ENCODE peak calls at places on chromosome 21, in ten cellular contexts. I, U, V, F, T, Y, Q, J, Z and H are unnamed samples.

GRCh38 chr21:16522512-16522911 is 792.7 kb downstream of the USP25 start:
- DNase-seq in I (no peak), U (no peak), V (no peak), F (no peak), T (peak; percentile 65), Y (no peak), Q (peak; percentile 63), J (no peak), Z (no peak), H (no peak)

GRCh38 chr21:38819719-38820147 is 14.0 kb downstream of the ETS2 start:
- DNase-seq in I (no peak), U (peak; percentile 61), V (peak; percentile 71), F (no peak), T (peak; percentile 68), Y (no peak), Q (peak; percentile 43), J (no peak), Z (no peak), H (no peak)

GRCh38 chr21:38312822-38313221 is 56.0 kb downstream of the KCNJ15 start:
- DNase-seq in I (no peak), U (no peak), V (no peak), F (no peak), T (no peak), Y (no peak), Q (no peak), J (no peak), Z (no peak), H (no peak)

GRCh38 chr21:17925000-17925610 is 105.9 kb upstream of the C21orf91 start:
- DNase-seq in I (peak; percentile 1), U (peak; percentile 55), V (no peak), F (no peak), T (peak; percentile 45), Y (peak; percentile 35), Q (peak; percentile 63), J (peak; percentile 55), Z (peak; percentile 87), H (no peak)

GRCh38 chr21:31222142-31222541 is 121.9 kb downstream of the TIAM1 start:
- DNase-seq in I (no peak), U (no peak), V (no peak), F (no peak), T (no peak), Y (no peak), Q (peak; percentile 73), J (no peak), Z (no peak), H (no peak)

GRCh38 chr21:32844653-32845443 is 73.3 kb upstream of the PAXBP1 start:
- DNase-seq in I (peak; percentile 11), U (no peak), V (no peak), F (no peak), T (peak; percentile 47), Y (no peak), Q (peak; percentile 74), J (no peak), Z (no peak), H (peak; percentile 21)

GRCh38 chr21:38503588-38503987 is 5.3 kb upstream of the ERG start:
- DNase-seq in I (no peak), U (no peak), V (no peak), F (no peak), T (peak; percentile 84), Y (no peak), Q (peak; percentile 85), J (no peak), Z (no peak), H (peak; percentile 36)

GRCh38 chr21:29335720-29336119 is 37.0 kb downstream of the BACH1 start:
- DNase-seq in I (no peak), U (no peak), V (no peak), F (no peak), T (no peak), Y (no peak), Q (peak; percentile 45), J (no peak), Z (no peak), H (no peak)

GRCh38 chr21:39799178-39799577 is 54.2 kb downstream of the IGSF5 start:
- DNase-seq in I (no peak), U (peak; percentile 80), V (no peak), F (no peak), T (no peak), Y (no peak), Q (no peak), J (no peak), Z (no peak), H (no peak)

GRCh38 chr21:34129971-34130597 is 56.7 kb downstream of the MRPS6 start:
- DNase-seq in I (no peak), U (no peak), V (no peak), F (no peak), T (peak; percentile 83), Y (no peak), Q (peak; percentile 22), J (no peak), Z (peak; percentile 75), H (no peak)

GRCh38 chr21:18521204-18521603 is 117.6 kb upstream of the TMPRSS15 start:
- DNase-seq in I (no peak), U (no peak), V (no peak), F (no peak), T (no peak), Y (no peak), Q (no peak), J (no peak), Z (no peak), H (no peak)

DNA sequence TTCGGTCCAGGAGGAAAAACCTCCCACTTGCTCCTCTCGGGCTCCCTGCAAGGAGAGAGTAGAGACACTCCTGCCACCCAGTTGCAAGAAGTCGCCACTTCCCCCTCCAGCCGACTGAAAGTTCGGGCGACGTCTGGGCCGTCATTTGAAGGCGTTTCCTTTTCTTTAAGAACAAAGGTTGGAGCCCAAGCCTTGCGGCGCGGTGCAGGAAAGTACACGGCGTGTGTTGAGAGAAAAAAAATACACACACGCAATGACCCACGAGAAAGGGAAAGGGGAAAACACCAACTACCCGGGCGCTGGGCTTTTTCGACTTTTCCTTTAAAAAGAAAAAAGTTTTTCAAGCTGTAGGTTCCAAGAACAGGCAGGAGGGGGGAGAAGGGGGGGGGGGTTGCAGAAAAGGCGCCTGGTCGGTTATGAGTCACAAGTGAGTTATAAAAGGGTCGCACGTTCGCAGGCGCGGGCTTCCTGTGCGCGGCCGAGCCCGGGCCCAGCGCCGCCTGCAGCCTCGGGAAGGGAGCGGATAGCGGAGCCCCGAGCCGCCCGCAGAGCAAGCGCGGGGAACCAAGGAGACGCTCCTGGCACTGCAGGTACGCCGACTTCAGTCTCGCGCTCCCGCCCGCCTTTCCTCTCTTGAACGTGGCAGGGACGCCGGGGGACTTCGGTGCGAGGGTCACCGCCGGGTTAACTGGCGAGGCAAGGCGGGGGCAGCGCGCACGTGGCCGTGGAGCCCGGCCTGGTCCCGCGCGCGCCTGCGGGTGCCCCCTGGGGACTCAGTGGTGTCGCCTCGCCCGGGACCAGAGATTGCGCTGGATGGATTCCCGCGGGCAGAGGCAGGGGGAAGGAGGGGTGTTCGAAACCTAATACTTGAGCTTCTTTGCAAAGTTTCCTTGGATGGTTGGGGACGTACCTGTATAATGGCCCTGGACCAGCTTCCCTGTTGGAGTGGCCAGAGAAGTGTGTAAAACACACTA is 45.3 kb downstream of the MRPL39 start:
- DNase-seq in I (no peak), U (no peak), V (peak; percentile 74), F (no peak), T (peak; percentile 60), Y (peak; percentile 75), Q (peak; percentile 73), J (peak; percentile 32), Z (peak; percentile 83), H (no peak)
- TF ChIP-seq CTCF in I (no peak), U (no peak), V (no peak), F (no peak), T (peak; percentile 37), Y (no peak), Q (peak; percentile 44), J (no peak), Z (peak; percentile 13), H (peak; percentile 58)

GRCh38 chr21:35428489-35428888 is 379.4 kb upstream of the RUNX1 start:
- DNase-seq in I (no peak), U (no peak), V (peak; percentile 63), F (no peak), T (peak; percentile 33), Y (no peak), Q (peak; percentile 31), J (no peak), Z (peak; percentile 16), H (no peak)
- H3K4me3 ChIP-seq in I (no peak overlapping the region), U (no peak overlapping the region), V (no peak overlapping the region), F (no peak overlapping the region), T (no peak overlapping the region), Y (no peak overlapping the region), Q (no peak overlapping the region), J (no peak overlapping the region), Z (peak overlapping the region; percentile 23), H (no peak overlapping the region)

GRCh38 chr21:42144679-42145568 is 73.8 kb downstream of the UMODL1 start:
- DNase-seq in I (no peak), U (no peak), V (no peak), F (no peak), T (no peak), Y (no peak), Q (no peak), J (no peak), Z (no peak), H (no peak)
- TF ChIP-seq CTCF in I (no peak), U (no peak), V (no peak), F (no peak), T (no peak), Y (no peak), Q (no peak), J (no peak), Z (no peak), H (no peak)

GRCh38 chr21:45549670-45550463 is 7.6 kb upstream of the SLC19A1 start:
- DNase-seq in I (no peak), U (no peak), V (peak; percentile 49), F (no peak), T (no peak), Y (peak; percentile 65), Q (no peak), J (no peak), Z (no peak), H (no peak)

GRCh38 chr21:45548711-45549491 is 6.7 kb upstream of the SLC19A1 start:
- DNase-seq in I (no peak), U (no peak), V (peak; percentile 20), F (no peak), T (no peak), Y (no peak), Q (no peak), J (no peak), Z (no peak), H (no peak)

GRCh38 chr21:45551316-45551715 is 9.1 kb upstream of the SLC19A1 start:
- DNase-seq in I (peak; percentile 58), U (no peak), V (peak; percentile 45), F (no peak), T (peak; percentile 74), Y (peak; percentile 41), Q (peak; percentile 38), J (no peak), Z (no peak), H (peak; percentile 36)

GRCh38 chr21:45551816-45552695 is 9.8 kb upstream of the SLC19A1 start:
- DNase-seq in I (no peak), U (no peak), V (peak; percentile 32), F (no peak), T (no peak), Y (peak; percentile 32), Q (no peak), J (no peak), Z (no peak), H (no peak)

DNA sequence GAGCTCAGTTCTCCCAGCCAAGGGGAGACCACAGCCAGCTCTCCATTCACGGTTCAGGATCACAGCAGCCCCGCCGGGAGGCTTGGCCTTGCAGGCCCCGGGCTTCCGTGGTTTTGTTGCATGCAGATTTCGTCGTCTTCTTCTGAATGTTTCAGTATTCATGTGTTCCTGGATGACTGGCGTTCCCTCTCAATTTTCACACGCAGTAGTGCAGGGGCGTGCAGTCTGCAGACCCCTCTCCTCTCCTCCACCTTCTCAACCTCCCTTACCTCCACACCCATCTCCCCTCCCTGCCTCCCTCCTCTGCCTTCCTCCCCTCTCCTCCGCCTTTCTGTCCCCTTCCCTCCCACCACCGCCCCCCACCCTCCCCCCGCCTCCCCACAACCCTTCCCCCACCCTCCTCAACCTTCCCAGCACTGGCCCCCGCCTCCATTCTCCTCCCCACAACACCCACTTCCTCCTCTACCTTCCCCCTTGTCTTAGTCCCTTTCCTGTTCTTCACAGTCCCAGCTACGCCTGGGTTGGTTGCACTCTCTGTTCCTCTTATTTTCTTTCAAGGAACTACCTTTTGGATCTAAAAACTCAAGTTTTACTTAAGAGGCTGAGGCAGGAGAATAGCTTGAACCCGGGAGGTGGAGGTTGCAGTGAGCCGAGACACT is 8.4 kb upstream of the SLC19A1 start:
- DNase-seq in I (no peak), U (no peak), V (peak; percentile 67), F (no peak), T (no peak), Y (peak; percentile 84), Q (no peak), J (no peak), Z (no peak), H (no peak)
- H3K4me3 ChIP-seq in I (no peak overlapping the region), U (no peak overlapping the region), V (no peak overlapping the region), F (no peak overlapping the region), T (no peak overlapping the region), Y (no peak overlapping the region), Q (no peak overlapping the region), J (no peak overlapping the region), Z (no peak overlapping the region), H (no peak overlapping the region)